ENCODE peak calls at places on chromosomes 7 and 10, in ten cellular contexts. S is tibial nerve, A is fibroblast of pulmonary artery, J is WTC11, L is choroid plexus epithelial cell, R is RWPE1, Y is psoas muscle, B is astrocyte of the spinal cord, X is fibroblast of the aortic adventitia, G is endothelial cell. V is an unnamed sample.

GRCh38 chr10:132489053-132489703 is 48.4 kb upstream of the INPP5A start:
- DNase-seq in S (no peak), A (peak), J (peak), L (peak), R (no peak), Y (peak), B (peak), X (peak), G (no peak), V (no peak)

GRCh38 chr10:119653209-119653608 is 2.0 kb downstream of the BAG3 start:
- DNase-seq in S (no peak), A (no peak), J (no peak), L (no peak), R (no peak), Y (no peak), B (no peak), X (no peak), G (no peak), V (no peak)

GRCh38 chr10:49740346-49741107 is 21.6 kb downstream of the OGDHL start:
- DNase-seq in S (no peak), A (no peak), J (no peak), L (no peak), R (no peak), Y (no peak), B (no peak), X (no peak), G (no peak), V (no peak)

GRCh38 chr7:151682831-151683614 is 163.3 kb upstream of the RHEB start:
- DNase-seq in S (no peak), A (no peak), J (no peak), L (no peak), R (no peak), Y (no peak), B (no peak), X (no peak), G (no peak), V (no peak)

GRCh38 chr7:106205621-106206222 is 79.1 kb downstream of the NAMPT start:
- DNase-seq in S (no peak), A (peak), J (no peak), L (peak), R (peak), Y (no peak), B (peak), X (peak), G (no peak), V (no peak)

GRCh38 chr7:103076767-103077166 is 1.8 kb downstream of the ARMC10 start:
- DNase-seq in S (no peak), A (peak), J (no peak), L (peak), R (no peak), Y (no peak), B (no peak), X (no peak), G (no peak), V (no peak)

GRCh38 chr7:43077732-43078391 is 34.6 kb upstream of the HECW1 start:
- DNase-seq in S (no peak), A (peak), J (peak), L (peak), R (peak), Y (no peak), B (no peak), X (peak), G (no peak), V (peak)

GRCh38 chr7:35848728-35849127 is 47.9 kb downstream of the SEPTIN7 start:
- DNase-seq in S (no peak), A (no peak), J (no peak), L (peak), R (no peak), Y (no peak), B (no peak), X (no peak), G (no peak), V (no peak)

GRCh38 chr10:3051686-3052085 is 15.7 kb upstream of the PFKP start:
- DNase-seq in S (no peak), A (no peak), J (no peak), L (no peak), R (no peak), Y (no peak), B (no peak), X (no peak), G (no peak), V (no peak)

GRCh38 chr10:122465401-122465800 is 4.0 kb downstream of the HTRA1 start:
- DNase-seq in S (no peak), A (no peak), J (no peak), L (no peak), R (no peak), Y (no peak), B (no peak), X (no peak), G (no peak), V (no peak)

GRCh38 chr10:132708936-132709335 is 77.0 kb downstream of the NKX6-2 start:
- DNase-seq in S (no peak), A (no peak), J (no peak), L (no peak), R (no peak), Y (peak), B (no peak), X (no peak), G (no peak), V (no peak)

GRCh38 chr7:91270372-91270771 is 6.1 kb downstream of the FZD1 start:
- DNase-seq in S (no peak), A (no peak), J (no peak), L (no peak), R (no peak), Y (no peak), B (no peak), X (no peak), G (no peak), V (no peak)

GRCh38 chr10:11276475-11276990 is 258.9 kb downstream of the CELF2 start:
- DNase-seq in S (no peak), A (no peak), J (no peak), L (no peak), R (no peak), Y (no peak), B (no peak), X (no peak), G (no peak), V (no peak)

GRCh38 chr7:30226593-30227268 is 57.7 kb upstream of the ZNRF2 start:
- DNase-seq in S (no peak), A (no peak), J (peak), L (no peak), R (peak), Y (no peak), B (no peak), X (no peak), G (peak), V (no peak)
- TF ChIP-seq CTCF in S (no peak), A (no peak), J (peak), L (peak), R (peak), Y (no peak), B (peak), X (no peak), G (peak), V (peak)

GRCh38 chr7:132498319-132498718 is 78.0 kb downstream of the PLXNA4 start:
- DNase-seq in S (no peak), A (no peak), J (no peak), L (no peak), R (no peak), Y (no peak), B (no peak), X (no peak), G (no peak), V (no peak)

GRCh38 chr7:132499065-132499464 is 77.2 kb downstream of the PLXNA4 start:
- DNase-seq in S (no peak), A (no peak), J (no peak), L (no peak), R (no peak), Y (no peak), B (no peak), X (no peak), G (no peak), V (no peak)

GRCh38 chr7:132501956-132502355 is 74.3 kb downstream of the PLXNA4 start:
- DNase-seq in S (no peak), A (no peak), J (no peak), L (no peak), R (no peak), Y (no peak), B (no peak), X (no peak), G (peak), V (peak)

GRCh38 chr7:132503415-132503814 is 72.9 kb downstream of the PLXNA4 start:
- DNase-seq in S (no peak), A (no peak), J (peak), L (no peak), R (no peak), Y (no peak), B (no peak), X (no peak), G (no peak), V (no peak)

GRCh38 chr7:132500727-132501410 is 75.4 kb downstream of the PLXNA4 start:
- DNase-seq in S (peak), A (peak), J (peak), L (peak), R (no peak), Y (peak), B (peak), X (peak), G (peak), V (no peak)
- TF ChIP-seq CTCF in S (peak), A (peak), J (no peak), L (no peak), R (no peak), Y (peak), B (peak), X (peak), G (no peak), V (peak)

GRCh38 chr10:36819781-36820180 is 305.6 kb upstream of the ANKRD30A start:
- DNase-seq in S (no peak), A (no peak), J (no peak), L (no peak), R (no peak), Y (no peak), B (no peak), X (no peak), G (no peak), V (no peak)
- TF ChIP-seq CTCF in S (no peak), A (no peak), J (no peak), L (no peak), R (no peak), Y (no peak), B (no peak), X (no peak), G (no peak), V (no peak)

DNA sequence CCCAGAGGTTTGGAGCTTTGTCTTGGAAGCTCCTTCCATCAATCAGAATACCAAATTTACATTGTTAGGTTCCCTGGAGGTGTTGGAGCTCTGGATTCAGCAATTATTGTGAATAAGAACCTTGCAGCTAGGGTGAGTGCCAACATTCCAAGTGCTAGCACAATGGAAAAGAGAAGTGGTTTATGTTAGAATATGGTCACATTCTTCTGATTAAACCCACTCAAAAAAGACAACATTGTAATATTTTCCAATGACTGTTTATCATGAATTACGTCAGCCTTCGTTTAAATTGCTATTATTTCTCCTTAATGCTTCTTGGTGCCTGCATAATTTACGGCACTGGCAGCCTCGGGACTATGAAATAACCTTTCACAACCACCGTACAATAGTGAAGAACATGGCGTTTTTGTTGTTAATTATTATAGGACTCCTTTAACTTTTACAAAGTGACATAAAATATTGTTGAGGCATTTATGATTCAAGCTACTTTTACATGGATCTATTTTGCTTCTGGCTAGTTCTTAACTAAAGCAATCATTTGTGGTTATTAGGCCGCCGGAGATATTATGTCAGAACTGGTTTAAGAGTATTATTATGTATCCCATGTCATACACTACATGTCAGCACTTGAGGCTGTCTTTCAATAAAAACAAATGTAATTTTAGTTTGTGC is 117.7 kb downstream of the ARID5B start:
- DNase-seq in S (no peak), A (peak), J (no peak), L (no peak), R (peak), Y (no peak), B (peak), X (peak), G (no peak), V (no peak)
- TF ChIP-seq CTCF in S (no peak), A (no peak), J (no peak), L (no peak), R (no peak), Y (no peak), B (no peak), X (no peak), G (no peak), V (no peak)

DNA sequence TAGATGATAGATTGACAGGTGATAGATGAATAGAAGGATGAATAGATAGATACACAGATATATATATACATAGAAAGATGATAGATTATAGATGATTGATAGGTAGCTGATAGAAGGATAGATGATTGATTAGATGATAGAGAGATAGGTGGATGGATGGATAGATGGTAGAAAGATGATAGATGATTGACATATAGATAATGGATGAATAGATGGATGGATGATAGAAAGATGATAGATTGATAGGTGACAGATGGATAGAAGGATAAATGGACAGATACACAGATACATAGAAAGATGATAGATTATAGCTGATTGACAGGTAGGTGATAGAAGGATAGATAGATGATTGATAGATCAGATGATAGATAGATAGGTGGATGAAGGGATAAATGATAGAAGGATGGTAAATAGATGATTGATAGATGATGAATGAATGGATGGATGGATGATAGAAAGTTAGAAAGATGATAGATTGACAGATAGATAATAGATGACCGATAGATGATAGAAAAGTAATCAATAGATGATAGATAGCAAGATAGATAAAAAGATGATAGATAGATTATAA is 80.6 kb downstream of the MICALL2 start:
- DNase-seq in S (no peak), A (no peak), J (no peak), L (no peak), R (no peak), Y (no peak), B (no peak), X (no peak), G (no peak), V (no peak)
- TF ChIP-seq CTCF in S (no peak), A (no peak), J (no peak), L (no peak), R (no peak), Y (no peak), B (no peak), X (no peak), G (no peak), V (no peak)

DNA sequence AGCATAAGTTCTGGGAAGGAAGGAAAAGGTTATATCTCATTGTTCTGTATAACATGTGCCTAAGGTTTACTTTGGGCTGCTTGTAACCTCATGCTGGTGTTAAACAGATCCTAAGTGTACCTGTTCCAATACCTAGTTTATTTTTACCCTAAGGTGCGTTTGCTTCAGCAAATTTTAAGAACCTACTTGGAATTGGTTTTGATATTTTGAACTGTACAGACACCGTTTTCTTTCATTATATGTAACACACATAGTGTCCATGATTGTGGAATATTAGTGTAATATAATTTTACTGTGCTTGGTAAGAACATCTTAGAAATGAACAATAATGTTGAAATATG is 285.6 kb upstream of the DKK1 start:
- DNase-seq in S (no peak), A (no peak), J (no peak), L (no peak), R (no peak), Y (no peak), B (no peak), X (no peak), G (no peak), V (no peak)
- TF ChIP-seq CTCF in S (no peak), A (no peak), J (no peak), L (no peak), R (no peak), Y (no peak), B (no peak), X (no peak), G (no peak), V (no peak)

DNA sequence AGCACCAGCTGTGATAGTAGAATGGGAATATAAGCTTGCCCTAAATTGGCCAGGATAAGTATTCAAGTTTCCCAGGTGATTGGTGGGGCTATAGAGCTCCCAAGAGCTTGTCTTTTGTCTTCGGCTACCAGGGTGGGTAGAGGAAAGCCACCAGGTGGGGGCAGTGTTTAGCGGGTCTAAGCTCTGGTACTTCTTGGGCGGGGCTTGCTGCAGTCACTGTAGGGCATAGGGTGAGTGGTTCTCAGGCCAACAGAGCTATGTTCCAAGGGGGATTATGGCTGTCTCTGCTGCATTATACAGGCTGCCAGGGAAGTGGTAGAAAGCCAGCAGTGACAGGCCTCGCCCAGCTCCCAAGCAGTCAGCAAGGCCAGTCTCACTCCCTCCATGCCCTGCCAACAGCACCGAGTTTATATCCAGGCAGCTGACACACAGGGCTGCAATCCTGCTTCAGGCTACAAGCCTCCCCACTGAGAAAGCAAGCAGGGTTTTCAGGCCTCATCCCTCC is 110.7 kb downstream of the ZNF467 start:
- DNase-seq in S (peak), A (peak), J (peak), L (peak), R (no peak), Y (peak), B (peak), X (peak), G (peak), V (peak)
- TF ChIP-seq CTCF in S (peak), A (peak), J (peak), L (peak), R (no peak), Y (peak), B (peak), X (peak), G (peak), V (peak)

DNA sequence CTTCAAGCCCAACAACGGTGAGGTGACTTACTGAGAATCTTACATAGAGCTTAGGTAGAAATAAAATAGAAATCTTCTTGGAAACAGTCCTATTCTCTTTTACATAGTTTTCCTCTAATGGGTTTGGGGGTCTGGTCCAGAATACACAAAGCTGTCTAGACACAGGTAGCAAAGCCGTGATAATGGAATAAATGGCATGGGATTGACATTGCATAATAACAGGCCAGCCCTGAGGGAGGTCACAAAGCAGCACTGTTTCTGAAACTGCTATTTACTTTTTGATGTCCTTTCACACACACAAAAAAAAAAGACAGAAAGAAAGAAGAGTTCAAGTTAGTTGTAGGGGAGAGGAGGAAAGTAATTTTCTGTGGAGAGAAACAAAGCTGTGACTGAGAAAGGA is 364.8 kb upstream of the SORCS1 start:
- DNase-seq in S (no peak), A (no peak), J (no peak), L (no peak), R (no peak), Y (no peak), B (no peak), X (no peak), G (no peak), V (no peak)
- TF ChIP-seq CTCF in S (no peak), A (no peak), J (no peak), L (no peak), R (no peak), Y (no peak), B (no peak), X (no peak), G (no peak), V (no peak)